ENCODE peak calls at places on chromosome 4, in nine cellular contexts. O is GM23248; H is ureter; M is HT1080; C is CD8-positive, alpha-beta memory T cell; T is stimulated activated CD4-positive, alpha-beta T cell treated with anti-CD3 and anti-CD28 coated beads, Interleukin-15, amount 100 ng/mL, for 1 hour; R is hypothalamus; W is central memory CD8-positive, alpha-beta T cell; L is stimulated activated naive B cell treated with anti-CD40 and anti-IgM and Interleukin-4, amounts not matched to agents 10 μg/mL and 1 μg/mL and 100 μg/mL, for 72 hours. Y is an unnamed sample.

GRCh38 chr4:2172161-2172560 is 69.8 kb downstream of the HAUS3 start:
- DNase-seq in O (no peak), H (no peak), M (no peak), C (no peak), T (no peak), R (no peak), W (no peak), L (no peak), Y (no peak)

GRCh38 chr4:1075809-1076524 is 37.4 kb downstream of the RNF212 start:
- DNase-seq in O (no peak), H (no peak), M (no peak), C (no peak), T (no peak), R (no peak), W (no peak), L (no peak), Y (no peak)

GRCh38 chr4:771464-771863 is 54.5 kb downstream of the CPLX1 start:
- DNase-seq in O (no peak), H (no peak), M (no peak), C (no peak), T (no peak), R (no peak), W (no peak), L (no peak), Y (no peak)

GRCh38 chr4:125849869-125850268 is 535.1 kb downstream of the FAT4 start:
- DNase-seq in O (peak), H (no peak), M (peak), C (no peak), T (no peak), R (no peak), W (no peak), L (no peak), Y (no peak)

GRCh38 chr4:131098976-131099375 is 2003.0 kb downstream of the C4orf33 start:
- DNase-seq in O (no peak), H (no peak), M (no peak), C (no peak), T (no peak), R (no peak), W (no peak), L (no peak), Y (no peak)

GRCh38 chr4:6471303-6472007 is 959 bp downstream of the PPP2R2C start:
- DNase-seq in O (no peak), H (peak), M (no peak), C (no peak), T (no peak), R (peak), W (no peak), L (no peak), Y (no peak)

GRCh38 chr4:7541414-7541810 is 106.7 kb upstream of the PSAPL1 start:
- DNase-seq in O (no peak), H (no peak), M (no peak), C (no peak), T (no peak), R (no peak), W (no peak), L (no peak), Y (no peak)

GRCh38 chr4:119313237-119313636 is 8.7 kb downstream of the FABP2 start:
- DNase-seq in O (no peak), H (no peak), M (no peak), C (no peak), T (no peak), R (no peak), W (no peak), L (no peak), Y (no peak)

GRCh38 chr4:152729466-152729865 is 49.7 kb upstream of the TMEM154 start:
- DNase-seq in O (peak), H (no peak), M (peak), C (no peak), T (no peak), R (no peak), W (no peak), L (no peak), Y (no peak)

GRCh38 chr4:133668061-133668851 is 519.2 kb downstream of the PCDH10 start:
- DNase-seq in O (no peak), H (no peak), M (no peak), C (no peak), T (no peak), R (no peak), W (no peak), L (no peak), Y (no peak)

GRCh38 chr4:123017636-123018390 is 95.4 kb upstream of the NUDT6 start:
- DNase-seq in O (peak), H (no peak), M (peak), C (no peak), T (no peak), R (no peak), W (no peak), L (no peak), Y (peak)

GRCh38 chr4:91057871-91058270 is 930.7 kb downstream of the CCSER1 start:
- DNase-seq in O (no peak), H (no peak), M (no peak), C (no peak), T (no peak), R (no peak), W (no peak), L (no peak), Y (no peak)

GRCh38 chr4:153227501-153227900 is 23.3 kb downstream of the TRIM2 start:
- DNase-seq in O (no peak), H (no peak), M (no peak), C (no peak), T (no peak), R (no peak), W (no peak), L (no peak), Y (no peak)

GRCh38 chr4:85968945-85969830 is 390.7 kb downstream of the MAPK10 start:
- DNase-seq in O (peak), H (no peak), M (peak), C (no peak), T (no peak), R (no peak), W (no peak), L (no peak), Y (no peak)

GRCh38 chr4:6562931-6563901 is 11.8 kb upstream of the MAN2B2 start:
- DNase-seq in O (peak), H (no peak), M (no peak), C (no peak), T (no peak), R (no peak), W (no peak), L (no peak), Y (no peak)

GRCh38 chr4:88744609-88745008 is 47.0 kb upstream of the NAP1L5 start:
- DNase-seq in O (no peak), H (no peak), M (no peak), C (no peak), T (no peak), R (no peak), W (no peak), L (no peak), Y (no peak)

GRCh38 chr4:17559709-17560048 is 17.3 kb upstream of the LAP3 start:
- DNase-seq in O (no peak), H (no peak), M (no peak), C (no peak), T (no peak), R (no peak), W (no peak), L (no peak), Y (no peak)

GRCh38 chr4:187128971-187129370 is 405.3 kb upstream of the FAT1 start:
- DNase-seq in O (peak), H (no peak), M (peak), C (no peak), T (no peak), R (no peak), W (no peak), L (no peak), Y (no peak)

GRCh38 chr4:79598214-79598613 is 190.2 kb upstream of the GK2 start:
- DNase-seq in O (no peak), H (no peak), M (no peak), C (no peak), T (no peak), R (no peak), W (no peak), L (no peak), Y (no peak)

GRCh38 chr4:163679189-163679588 is 184.7 kb downstream of the TMA16 start:
- DNase-seq in O (peak), H (no peak), M (peak), C (no peak), T (no peak), R (no peak), W (no peak), L (no peak), Y (no peak)

GRCh38 chr4:2793920-2794706 is 1.2 kb downstream of the SH3BP2 start:
- DNase-seq in O (peak), H (peak), M (no peak), C (no peak), T (no peak), R (no peak), W (no peak), L (no peak), Y (no peak)

GRCh38 chr4:146054676-146055075 is 116.1 kb upstream of the ZNF827 start:
- DNase-seq in O (no peak), H (no peak), M (no peak), C (no peak), T (no peak), R (no peak), W (no peak), L (no peak), Y (no peak)

GRCh38 chr4:47418147-47418546 is 45.4 kb downstream of the COMMD8 start:
- DNase-seq in O (no peak), H (no peak), M (no peak), C (no peak), T (no peak), R (no peak), W (no peak), L (no peak), Y (no peak)

GRCh38 chr4:87616268-87616667 is 7.9 kb downstream of the DSPP start:
- DNase-seq in O (no peak), H (no peak), M (no peak), C (no peak), T (no peak), R (no peak), W (no peak), L (no peak), Y (no peak)

GRCh38 chr4:39591290-39591689 is 47.4 kb downstream of the SMIM14 start:
- DNase-seq in O (peak), H (no peak), M (peak), C (no peak), T (no peak), R (no peak), W (no peak), L (no peak), Y (no peak)

GRCh38 chr4:27861802-27862201 is 1001.2 kb downstream of the STIM2 start:
- DNase-seq in O (peak), H (no peak), M (peak), C (no peak), T (no peak), R (no peak), W (no peak), L (no peak), Y (no peak)

GRCh38 chr4:42627887-42628646 is 28.8 kb downstream of the ATP8A1 start:
- DNase-seq in O (no peak), H (peak), M (no peak), C (peak), T (no peak), R (peak), W (no peak), L (peak), Y (no peak)

GRCh38 chr4:74039065-74039763 is 725 bp upstream of the CXCL3 start:
- DNase-seq in O (peak), H (no peak), M (peak), C (no peak), T (no peak), R (no peak), W (no peak), L (no peak), Y (no peak)

GRCh38 chr4:88033309-88033708 is 25.9 kb downstream of the PKD2 start:
- DNase-seq in O (peak), H (peak), M (peak), C (peak), T (no peak), R (no peak), W (no peak), L (peak), Y (peak)

GRCh38 chr4:22458112-22458511 is 57.8 kb downstream of the ADGRA3 start:
- DNase-seq in O (no peak), H (no peak), M (peak), C (no peak), T (no peak), R (no peak), W (no peak), L (no peak), Y (no peak)

GRCh38 chr4:173518419-173519102 is 11.5 kb downstream of the HAND2 start:
- DNase-seq in O (no peak), H (no peak), M (no peak), C (no peak), T (no peak), R (no peak), W (no peak), L (no peak), Y (no peak)

GRCh38 chr4:174578366-174578765 is 56.1 kb upstream of the HPGD start:
- DNase-seq in O (peak), H (no peak), M (peak), C (no peak), T (no peak), R (no peak), W (no peak), L (no peak), Y (no peak)

GRCh38 chr4:8727131-8727530 is 134.6 kb downstream of the CPZ start:
- DNase-seq in O (no peak), H (peak), M (no peak), C (no peak), T (no peak), R (no peak), W (no peak), L (no peak), Y (no peak)

GRCh38 chr4:112807999-112808398 is 171.1 kb downstream of the LARP7 start:
- DNase-seq in O (peak), H (no peak), M (peak), C (no peak), T (no peak), R (no peak), W (no peak), L (no peak), Y (no peak)

GRCh38 chr4:40931825-40932224 is 182.1 kb downstream of the NSUN7 start:
- DNase-seq in O (no peak), H (no peak), M (no peak), C (no peak), T (no peak), R (no peak), W (no peak), L (no peak), Y (no peak)

GRCh38 chr4:95027906-95028618 is 270.3 kb downstream of the BMPR1B start:
- DNase-seq in O (no peak), H (no peak), M (no peak), C (no peak), T (no peak), R (no peak), W (no peak), L (no peak), Y (no peak)

GRCh38 chr4:99052902-99053301 is 35.7 kb downstream of the ADH5 start:
- DNase-seq in O (peak), H (no peak), M (no peak), C (no peak), T (no peak), R (no peak), W (no peak), L (no peak), Y (no peak)

GRCh38 chr4:76310683-76311082 is 4.2 kb downstream of the STBD1 start:
- DNase-seq in O (no peak), H (no peak), M (no peak), C (no peak), T (no peak), R (no peak), W (no peak), L (no peak), Y (no peak)